ENCODE peak calls at places on chromosomes 3 and 15, in five cellular contexts. One of them, this sample, is unnamed. For H3K36me3, the result is how much of the 10 kb centered on the place peaks cover.

GRCh38 chr3:134369231-134369741 is 5.0 kb downstream of the AMOTL2 start:
- DNase-seq in IMR-90: peak
- DNase-seq in CD8-positive, alpha-beta memory T cell: no peak
- DNase-seq in Panc1: no peak
- DNase-seq in heart right ventricle: no peak
- DNase-seq in this sample: no peak

GRCh38 chr15:71691322-71691699 is 119.0 kb upstream of the NR2E3 start:
- DNase-seq in CD8-positive, alpha-beta memory T cell: no peak
- DNase-seq in IMR-90: no peak
- DNase-seq in heart right ventricle: no peak
- DNase-seq in Panc1: no peak
- DNase-seq in this sample: no peak

GRCh38 chr15:71348597-71348996 is 233.3 kb downstream of the THSD4 start:
- DNase-seq in CD8-positive, alpha-beta memory T cell: no peak
- DNase-seq in heart right ventricle: no peak
- DNase-seq in IMR-90: no peak
- DNase-seq in Panc1: no peak
- DNase-seq in this sample: no peak

GRCh38 chr3:122936986-122937385 is 90.6 kb downstream of the SEMA5B start:
- DNase-seq in CD8-positive, alpha-beta memory T cell: no peak
- DNase-seq in IMR-90: no peak
- DNase-seq in heart right ventricle: no peak
- DNase-seq in Panc1: no peak
- DNase-seq in this sample: no peak

GRCh38 chr3:24802614-24803013 is 308.0 kb upstream of the THRB start:
- DNase-seq in IMR-90: no peak
- DNase-seq in Panc1: no peak
- DNase-seq in heart right ventricle: no peak
- DNase-seq in CD8-positive, alpha-beta memory T cell: no peak
- DNase-seq in this sample: no peak

GRCh38 chr3:119291062-119291700 is 3.0 kb upstream of the ARHGAP31 start:
- DNase-seq in CD8-positive, alpha-beta memory T cell: no peak
- DNase-seq in Panc1: no peak
- DNase-seq in heart right ventricle: no peak
- DNase-seq in IMR-90: no peak
- DNase-seq in this sample: no peak

GRCh38 chr15:32904448-32904847 is 186.6 kb downstream of the GREM1 start:
- DNase-seq in IMR-90: no peak
- DNase-seq in CD8-positive, alpha-beta memory T cell: no peak
- DNase-seq in heart right ventricle: no peak
- DNase-seq in Panc1: no peak
- DNase-seq in this sample: no peak

GRCh38 chr15:60101416-60101815 is 97.3 kb downstream of the FOXB1 start:
- DNase-seq in Panc1: no peak
- DNase-seq in IMR-90: no peak
- DNase-seq in CD8-positive, alpha-beta memory T cell: no peak
- DNase-seq in heart right ventricle: no peak
- DNase-seq in this sample: no peak

GRCh38 chr3:102530443-102531195 is 95.8 kb downstream of the ZPLD1 start:
- DNase-seq in IMR-90: peak
- DNase-seq in CD8-positive, alpha-beta memory T cell: no peak
- DNase-seq in Panc1: no peak
- DNase-seq in heart right ventricle: no peak
- DNase-seq in this sample: no peak

GRCh38 chr3:118501152-118501551 is 533.5 kb downstream of the IGSF11 start:
- DNase-seq in IMR-90: no peak
- DNase-seq in Panc1: no peak
- DNase-seq in heart right ventricle: peak
- DNase-seq in CD8-positive, alpha-beta memory T cell: no peak
- DNase-seq in this sample: no peak

GRCh38 chr15:31200735-31201151 is 99.2 kb upstream of the TRPM1 start:
- DNase-seq in Panc1: no peak
- DNase-seq in CD8-positive, alpha-beta memory T cell: peak
- DNase-seq in IMR-90: peak
- DNase-seq in heart right ventricle: peak
- DNase-seq in this sample: peak

GRCh38 chr3:45906681-45907220 is 20.4 kb downstream of the CCR9 start:
- DNase-seq in Panc1: no peak
- DNase-seq in heart right ventricle: no peak
- DNase-seq in IMR-90: peak
- DNase-seq in CD8-positive, alpha-beta memory T cell: no peak
- DNase-seq in this sample: no peak

GRCh38 chr3:69740103-69741021 is 1.1 kb downstream of the MITF start:
- DNase-seq in CD8-positive, alpha-beta memory T cell: no peak
- DNase-seq in IMR-90: no peak
- DNase-seq in Panc1: no peak
- DNase-seq in heart right ventricle: peak
- DNase-seq in this sample: no peak

GRCh38 chr15:68258684-68259083 is 18.9 kb upstream of the FEM1B start:
- DNase-seq in IMR-90: no peak
- DNase-seq in heart right ventricle: no peak
- DNase-seq in CD8-positive, alpha-beta memory T cell: no peak
- DNase-seq in Panc1: no peak
- DNase-seq in this sample: peak

GRCh38 chr15:65533057-65533752 is 2.9 kb downstream of the HACD3 start:
- DNase-seq in heart right ventricle: no peak
- DNase-seq in CD8-positive, alpha-beta memory T cell: no peak
- DNase-seq in Panc1: no peak
- DNase-seq in IMR-90: peak
- DNase-seq in this sample: no peak

GRCh38 chr3:184031187-184031792 is at the start of gene HTR3D:
- DNase-seq in Panc1: no peak
- DNase-seq in IMR-90: no peak
- DNase-seq in heart right ventricle: no peak
- DNase-seq in CD8-positive, alpha-beta memory T cell: no peak
- DNase-seq in this sample: no peak

GRCh38 chr15:97694456-97694855 is 266.0 kb upstream of the ARRDC4 start:
- DNase-seq in IMR-90: no peak
- DNase-seq in Panc1: no peak
- DNase-seq in heart right ventricle: no peak
- DNase-seq in CD8-positive, alpha-beta memory T cell: no peak
- DNase-seq in this sample: no peak

GRCh38 chr3:32508731-32509130 is 6.1 kb upstream of the CMTM6 start:
- DNase-seq in IMR-90: peak
- DNase-seq in heart right ventricle: no peak
- DNase-seq in CD8-positive, alpha-beta memory T cell: no peak
- DNase-seq in Panc1: no peak
- DNase-seq in this sample: no peak

GRCh38 chr3:126558336-126559071 is at the start of gene C3orf22:
- DNase-seq in CD8-positive, alpha-beta memory T cell: no peak
- DNase-seq in heart right ventricle: no peak
- DNase-seq in Panc1: no peak
- DNase-seq in IMR-90: no peak
- DNase-seq in this sample: no peak

GRCh38 chr3:34260266-34260990 is 462.0 kb downstream of the PDCD6IP start:
- DNase-seq in Panc1: peak
- DNase-seq in CD8-positive, alpha-beta memory T cell: no peak
- DNase-seq in heart right ventricle: peak
- DNase-seq in IMR-90: peak
- DNase-seq in this sample: no peak

GRCh38 chr15:76198456-76199105 is 112.7 kb downstream of the ETFA start:
- DNase-seq in IMR-90: no peak
- DNase-seq in heart right ventricle: no peak
- DNase-seq in CD8-positive, alpha-beta memory T cell: no peak
- DNase-seq in Panc1: no peak
- DNase-seq in this sample: no peak

GRCh38 chr15:54082836-54083492 is 104.7 kb downstream of the UNC13C start:
- DNase-seq in IMR-90: peak
- DNase-seq in CD8-positive, alpha-beta memory T cell: no peak
- DNase-seq in heart right ventricle: no peak
- DNase-seq in Panc1: peak
- DNase-seq in this sample: peak

GRCh38 chr3:127678611-127679533 is 6.1 kb downstream of the ABTB1 start:
- DNase-seq in IMR-90: no peak
- DNase-seq in Panc1: no peak
- DNase-seq in CD8-positive, alpha-beta memory T cell: no peak
- DNase-seq in heart right ventricle: no peak
- DNase-seq in this sample: no peak

GRCh38 chr3:4731543-4732111 is 238.5 kb downstream of the ITPR1 start:
- DNase-seq in heart right ventricle: no peak
- DNase-seq in Panc1: no peak
- DNase-seq in IMR-90: no peak
- DNase-seq in CD8-positive, alpha-beta memory T cell: no peak
- DNase-seq in this sample: no peak

GRCh38 chr15:57377478-57377847 is 1.2 kb downstream of the CGNL1 start:
- DNase-seq in heart right ventricle: no peak
- DNase-seq in Panc1: no peak
- DNase-seq in IMR-90: no peak
- DNase-seq in CD8-positive, alpha-beta memory T cell: no peak
- DNase-seq in this sample: no peak

GRCh38 chr3:120428904-120429303 is 21.9 kb downstream of the FSTL1 start:
- DNase-seq in CD8-positive, alpha-beta memory T cell: no peak
- DNase-seq in Panc1: no peak
- DNase-seq in IMR-90: no peak
- DNase-seq in heart right ventricle: no peak
- DNase-seq in this sample: no peak

GRCh38 chr3:120427201-120427600 is 23.6 kb downstream of the FSTL1 start:
- DNase-seq in heart right ventricle: no peak
- DNase-seq in Panc1: no peak
- DNase-seq in CD8-positive, alpha-beta memory T cell: no peak
- DNase-seq in IMR-90: no peak
- DNase-seq in this sample: no peak

GRCh38 chr3:120432105-120432860 is 18.5 kb downstream of the FSTL1 start:
- DNase-seq in IMR-90: peak
- DNase-seq in Panc1: no peak
- DNase-seq in heart right ventricle: no peak
- DNase-seq in CD8-positive, alpha-beta memory T cell: no peak
- DNase-seq in this sample: no peak

GRCh38 chr3:120433662-120434331 is 17.0 kb downstream of the FSTL1 start:
- DNase-seq in IMR-90: no peak
- DNase-seq in Panc1: no peak
- DNase-seq in CD8-positive, alpha-beta memory T cell: no peak
- DNase-seq in heart right ventricle: no peak
- DNase-seq in this sample: no peak

DNA sequence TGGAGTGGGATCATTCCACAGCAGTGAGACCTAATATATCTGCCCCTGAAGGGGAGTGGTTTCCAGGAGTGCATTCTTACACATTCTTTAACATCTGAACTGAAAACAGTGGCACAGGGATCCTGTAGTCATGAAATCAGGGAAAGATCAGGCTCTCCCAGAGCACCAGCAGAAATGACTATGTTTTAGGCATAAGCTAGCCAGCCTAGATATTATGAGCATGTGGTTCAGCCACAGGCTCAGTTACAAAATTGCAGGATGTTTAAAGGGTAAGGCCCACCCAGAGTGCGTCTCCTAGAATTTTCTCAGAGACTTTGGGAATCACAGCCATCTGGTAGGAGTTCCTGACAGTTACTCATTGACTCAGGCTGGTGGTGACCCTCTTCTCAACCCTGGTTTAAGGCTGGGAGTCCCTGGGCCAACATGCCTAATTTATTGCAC is 20.9 kb downstream of the FSTL1 start:
- DNase-seq in IMR-90: peak
- DNase-seq in CD8-positive, alpha-beta memory T cell: no peak
- DNase-seq in Panc1: no peak
- DNase-seq in heart right ventricle: no peak
- DNase-seq in this sample: no peak
- H3K27ac ChIP-seq in IMR-90: peak
- H3K27ac ChIP-seq in CD8-positive, alpha-beta memory T cell: no peak
- H3K27ac ChIP-seq in Panc1: no peak
- H3K27ac ChIP-seq in heart right ventricle: no peak
- H3K27ac ChIP-seq in this sample: no peak

GRCh38 chr3:57169106-57169505 is 4.0 kb upstream of the IL17RD start:
- DNase-seq in CD8-positive, alpha-beta memory T cell: no peak
- DNase-seq in Panc1: no peak
- DNase-seq in IMR-90: no peak
- DNase-seq in heart right ventricle: no peak
- DNase-seq in this sample: no peak
- H3K36me3 ChIP-seq in CD8-positive, alpha-beta memory T cell: under half
- H3K36me3 ChIP-seq in Panc1: under half
- H3K36me3 ChIP-seq in IMR-90: under half
- H3K36me3 ChIP-seq in heart right ventricle: under half
- H3K36me3 ChIP-seq in this sample: under half

GRCh38 chr15:63597033-63597790 is at the start of gene FBXL22:
- DNase-seq in CD8-positive, alpha-beta memory T cell: no peak
- DNase-seq in heart right ventricle: peak
- DNase-seq in IMR-90: peak
- DNase-seq in Panc1: no peak
- DNase-seq in this sample: no peak
- H3K4me3 ChIP-seq in CD8-positive, alpha-beta memory T cell: no peak
- H3K4me3 ChIP-seq in heart right ventricle: peak
- H3K4me3 ChIP-seq in IMR-90: no peak
- H3K4me3 ChIP-seq in Panc1: no peak
- H3K4me3 ChIP-seq in this sample: no peak

DNA sequence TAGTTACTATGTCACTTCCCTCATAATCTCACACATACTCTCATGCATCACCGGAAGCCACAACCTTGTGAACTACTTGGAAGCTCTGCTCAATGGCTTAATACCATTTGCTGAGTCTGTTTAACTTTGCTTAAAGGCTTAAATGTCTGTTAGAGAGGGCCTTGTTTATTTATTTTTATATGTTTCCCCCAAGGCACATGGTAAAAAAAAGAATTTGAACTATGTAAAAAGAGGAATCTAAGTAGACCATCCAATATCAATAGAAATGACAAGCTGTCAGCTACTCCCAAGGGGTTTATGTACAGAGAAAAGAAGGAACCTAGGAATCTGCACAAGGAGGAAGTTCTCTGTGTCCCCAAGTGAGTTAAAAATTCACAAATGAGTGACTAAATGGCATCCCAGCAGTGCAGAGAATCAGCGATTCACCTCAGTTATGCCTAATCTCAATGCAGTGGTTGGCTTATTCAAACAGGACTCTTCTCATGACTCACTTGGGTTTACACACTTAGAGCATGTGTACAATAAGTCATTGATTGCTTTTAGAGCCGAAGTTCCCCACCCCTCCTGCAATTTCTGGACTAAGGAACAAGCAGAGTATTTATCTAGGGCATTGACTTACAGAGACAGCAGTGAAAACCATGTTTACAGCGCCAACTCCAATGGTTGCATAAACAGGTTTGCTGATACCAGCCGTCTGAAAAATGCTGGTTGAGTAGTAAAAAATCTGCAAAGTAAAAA is 24.4 kb downstream of the SLC2A2 start:
- DNase-seq in Panc1: peak
- DNase-seq in IMR-90: peak
- DNase-seq in heart right ventricle: no peak
- DNase-seq in CD8-positive, alpha-beta memory T cell: no peak
- DNase-seq in this sample: no peak
- H3K27ac ChIP-seq in Panc1: no peak
- H3K27ac ChIP-seq in IMR-90: no peak
- H3K27ac ChIP-seq in heart right ventricle: no peak
- H3K27ac ChIP-seq in CD8-positive, alpha-beta memory T cell: no peak
- H3K27ac ChIP-seq in this sample: no peak

GRCh38 chr15:39583586-39584265 is 2.8 kb downstream of the THBS1 start:
- DNase-seq in IMR-90: peak
- DNase-seq in heart right ventricle: no peak
- DNase-seq in Panc1: no peak
- DNase-seq in CD8-positive, alpha-beta memory T cell: no peak
- DNase-seq in this sample: no peak
- H3K36me3 ChIP-seq in IMR-90: half or more
- H3K36me3 ChIP-seq in heart right ventricle: under half
- H3K36me3 ChIP-seq in Panc1: under half
- H3K36me3 ChIP-seq in CD8-positive, alpha-beta memory T cell: under half
- H3K36me3 ChIP-seq in this sample: under half

GRCh38 chr3:50264964-50265485 is 3.9 kb upstream of the SEMA3B start:
- DNase-seq in CD8-positive, alpha-beta memory T cell: no peak
- DNase-seq in heart right ventricle: no peak
- DNase-seq in Panc1: no peak
- DNase-seq in IMR-90: no peak
- DNase-seq in this sample: no peak
- H3K4me3 ChIP-seq in CD8-positive, alpha-beta memory T cell: no peak
- H3K4me3 ChIP-seq in heart right ventricle: no peak
- H3K4me3 ChIP-seq in Panc1: no peak
- H3K4me3 ChIP-seq in IMR-90: no peak
- H3K4me3 ChIP-seq in this sample: no peak

This sample was measured in CD4-positive, CD25-positive, alpha-beta regulatory T cell.